ENCODE peak calls at places on chromosomes 7 and 10, in five cellular contexts. One of them, this sample, is unnamed. For H3K9me2, the result is how much of the 10 kb centered on the place peaks cover.

GRCh38 chr10:124003481-124004371 is 89.7 kb downstream of the CHST15 start:
- DNase-seq in OCI-LY7: no peak
- DNase-seq in GM23338: no peak
- DNase-seq in PC-3: no peak
- DNase-seq in GM23248: no peak
- DNase-seq in this sample: no peak

GRCh38 chr7:127021019-127021738 is 231.6 kb downstream of the GRM8 start:
- DNase-seq in OCI-LY7: no peak
- DNase-seq in GM23338: no peak
- DNase-seq in PC-3: no peak
- DNase-seq in GM23248: no peak
- DNase-seq in this sample: no peak

GRCh38 chr7:79951415-79951814 is 183.2 kb upstream of the GNAI1 start:
- DNase-seq in OCI-LY7: no peak
- DNase-seq in GM23338: no peak
- DNase-seq in PC-3: no peak
- DNase-seq in GM23248: no peak
- DNase-seq in this sample: no peak

GRCh38 chr7:39453743-39454355 is 112.4 kb upstream of the YAE1 start:
- DNase-seq in OCI-LY7: peak
- DNase-seq in GM23338: peak
- DNase-seq in PC-3: peak
- DNase-seq in GM23248: peak
- DNase-seq in this sample: peak

GRCh38 chr10:110241407-110241806 is 34.0 kb downstream of the MXI1 start:
- DNase-seq in OCI-LY7: no peak
- DNase-seq in GM23338: no peak
- DNase-seq in PC-3: no peak
- DNase-seq in GM23248: no peak
- DNase-seq in this sample: peak

GRCh38 chr10:32379950-32380547 is 33.1 kb upstream of the EPC1 start:
- DNase-seq in OCI-LY7: no peak
- DNase-seq in GM23338: no peak
- DNase-seq in PC-3: no peak
- DNase-seq in GM23248: no peak
- DNase-seq in this sample: no peak

GRCh38 chr7:95897557-95898183 is 125.3 kb downstream of the DYNC1I1 start:
- DNase-seq in OCI-LY7: peak
- DNase-seq in GM23338: no peak
- DNase-seq in PC-3: no peak
- DNase-seq in GM23248: no peak
- DNase-seq in this sample: no peak

GRCh38 chr7:47314728-47315601 is 266.9 kb downstream of the TNS3 start:
- DNase-seq in OCI-LY7: no peak
- DNase-seq in GM23338: no peak
- DNase-seq in PC-3: no peak
- DNase-seq in GM23248: peak
- DNase-seq in this sample: no peak

GRCh38 chr7:128940494-128941322 is 3.0 kb downstream of the IRF5 start:
- DNase-seq in OCI-LY7: peak
- DNase-seq in GM23338: no peak
- DNase-seq in PC-3: no peak
- DNase-seq in GM23248: no peak
- DNase-seq in this sample: peak

GRCh38 chr10:117461766-117462423 is 80.7 kb upstream of the EMX2 start:
- DNase-seq in OCI-LY7: no peak
- DNase-seq in GM23338: no peak
- DNase-seq in PC-3: peak
- DNase-seq in GM23248: peak
- DNase-seq in this sample: no peak

GRCh38 chr10:22849077-22849810 is 78.6 kb upstream of the ARMC3 start:
- DNase-seq in OCI-LY7: no peak
- DNase-seq in GM23338: no peak
- DNase-seq in PC-3: no peak
- DNase-seq in GM23248: peak
- DNase-seq in this sample: no peak

DNA sequence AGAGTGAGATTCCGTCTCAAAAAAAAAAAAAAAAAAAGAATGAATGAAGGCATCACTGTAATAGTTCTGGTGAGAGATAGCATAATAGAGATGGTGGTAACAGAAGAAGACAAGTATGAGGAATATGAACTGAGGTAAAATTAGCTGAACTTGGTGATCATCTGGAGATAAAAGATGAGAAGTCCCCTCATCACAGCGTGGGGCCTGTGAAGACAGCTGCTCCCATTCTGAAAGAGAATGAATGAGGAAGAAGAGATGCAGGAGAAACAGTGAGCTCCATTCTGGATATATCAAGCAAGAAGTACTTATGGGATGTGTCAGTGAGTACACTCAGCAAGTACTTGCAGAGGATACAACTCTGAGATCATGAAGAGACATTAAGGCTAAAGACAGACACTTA is 28.7 kb downstream of the ARMH3 start:
- DNase-seq in OCI-LY7: no peak
- DNase-seq in GM23338: no peak
- DNase-seq in PC-3: no peak
- DNase-seq in GM23248: no peak
- DNase-seq in this sample: no peak
- TF ChIP-seq EZH2phosphoT487 in OCI-LY7: no peak
- TF ChIP-seq EZH2phosphoT487 in GM23338: no peak
- TF ChIP-seq EZH2phosphoT487 in PC-3: no peak
- TF ChIP-seq EZH2phosphoT487 in GM23248: no peak
- TF ChIP-seq EZH2phosphoT487 in this sample: no peak

GRCh38 chr10:102188298-102188940 is 36.2 kb downstream of the NOLC1 start:
- DNase-seq in OCI-LY7: no peak
- DNase-seq in GM23338: no peak
- DNase-seq in PC-3: no peak
- DNase-seq in GM23248: no peak
- DNase-seq in this sample: peak
- H3K9me2 ChIP-seq in OCI-LY7: under half
- H3K9me2 ChIP-seq in GM23338: under half
- H3K9me2 ChIP-seq in PC-3: under half
- H3K9me2 ChIP-seq in GM23248: under half
- H3K9me2 ChIP-seq in this sample: under half

GRCh38 chr7:28480595-28480994 is 68.3 kb downstream of the CREB5 start:
- DNase-seq in OCI-LY7: no peak
- DNase-seq in GM23338: no peak
- DNase-seq in PC-3: no peak
- DNase-seq in GM23248: no peak
- DNase-seq in this sample: no peak
- H2AFZ ChIP-seq in OCI-LY7: peak
- H2AFZ ChIP-seq in GM23338: peak
- H2AFZ ChIP-seq in PC-3: no peak
- H2AFZ ChIP-seq in GM23248: no peak
- H2AFZ ChIP-seq in this sample: no peak

GRCh38 chr7:102908676-102909075 is 4.1 kb upstream of the LRRC17 start:
- DNase-seq in OCI-LY7: no peak
- DNase-seq in GM23338: no peak
- DNase-seq in PC-3: no peak
- DNase-seq in GM23248: no peak
- DNase-seq in this sample: no peak
- TF ChIP-seq EZH2phosphoT487 in OCI-LY7: no peak
- TF ChIP-seq EZH2phosphoT487 in GM23338: no peak
- TF ChIP-seq EZH2phosphoT487 in PC-3: no peak
- TF ChIP-seq EZH2phosphoT487 in GM23248: no peak
- TF ChIP-seq EZH2phosphoT487 in this sample: no peak

DNA sequence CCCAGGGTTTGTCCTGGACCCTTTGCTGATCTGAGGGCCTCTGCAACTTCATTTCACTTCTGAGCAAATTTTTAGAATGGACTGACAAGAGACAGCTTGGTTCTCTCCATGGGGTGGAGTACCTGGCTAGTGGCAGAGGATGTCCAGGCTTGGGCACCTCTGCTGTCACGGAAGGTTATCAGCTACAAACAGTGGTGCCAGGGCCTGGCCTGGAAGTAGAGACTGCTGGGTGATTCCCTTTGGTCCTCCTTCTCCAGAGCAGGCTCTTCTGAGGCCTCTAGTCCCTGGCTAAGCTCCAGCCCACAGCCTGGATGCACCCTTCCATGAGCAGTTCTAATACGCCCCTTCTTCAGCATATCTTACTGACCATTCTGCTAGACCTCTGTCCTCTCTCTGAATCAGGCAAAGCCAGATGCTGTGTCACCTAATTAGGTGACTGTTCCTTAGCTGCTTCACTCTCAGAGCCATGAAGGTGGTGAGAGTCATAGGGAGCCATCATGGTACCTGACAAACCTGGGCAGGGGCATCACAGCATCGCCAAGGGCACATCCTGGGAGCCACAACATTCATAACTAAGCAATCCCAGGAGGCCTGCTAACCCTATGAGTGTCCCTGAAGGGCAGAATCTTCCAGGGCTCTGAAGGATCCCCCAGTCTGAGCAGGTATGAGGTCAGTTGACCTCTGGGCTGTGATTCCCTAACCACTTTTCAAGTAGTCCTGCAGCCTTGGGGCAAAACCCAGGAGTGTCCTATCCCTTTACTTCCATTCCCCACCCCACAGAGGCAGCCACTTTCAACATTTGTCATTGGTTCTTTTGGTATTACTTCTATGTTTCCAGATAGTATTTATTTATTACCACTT is 4.0 kb downstream of the ARHGAP22 start:
- DNase-seq in OCI-LY7: no peak
- DNase-seq in GM23338: no peak
- DNase-seq in PC-3: no peak
- DNase-seq in GM23248: no peak
- DNase-seq in this sample: no peak
- H3K9me2 ChIP-seq in OCI-LY7: under half
- H3K9me2 ChIP-seq in GM23338: under half
- H3K9me2 ChIP-seq in PC-3: under half
- H3K9me2 ChIP-seq in GM23248: under half
- H3K9me2 ChIP-seq in this sample: under half

DNA sequence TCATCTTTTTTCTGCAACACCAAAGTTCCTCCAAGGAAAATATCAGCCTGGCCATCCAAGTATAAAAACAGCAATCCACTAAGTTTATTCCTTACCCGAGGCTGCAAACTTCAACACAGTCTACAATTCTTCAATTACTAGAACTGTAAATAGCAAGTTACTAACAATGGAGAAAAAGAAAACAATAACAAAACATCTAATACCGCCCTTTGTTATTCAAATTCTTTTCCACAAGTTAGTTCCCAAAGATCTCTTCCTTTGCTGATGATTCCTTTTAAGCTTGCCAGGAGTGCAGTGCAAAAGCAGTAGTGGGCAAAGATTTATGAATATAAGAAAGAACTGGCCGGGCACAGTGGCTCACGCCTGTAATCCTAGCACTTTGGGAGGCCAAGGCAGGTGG is 86.2 kb downstream of the CUL2 start:
- DNase-seq in OCI-LY7: no peak
- DNase-seq in GM23338: peak
- DNase-seq in PC-3: no peak
- DNase-seq in GM23248: no peak
- DNase-seq in this sample: no peak
- H2AFZ ChIP-seq in OCI-LY7: no peak
- H2AFZ ChIP-seq in GM23338: no peak
- H2AFZ ChIP-seq in PC-3: no peak
- H2AFZ ChIP-seq in GM23248: no peak
- H2AFZ ChIP-seq in this sample: no peak

DNA sequence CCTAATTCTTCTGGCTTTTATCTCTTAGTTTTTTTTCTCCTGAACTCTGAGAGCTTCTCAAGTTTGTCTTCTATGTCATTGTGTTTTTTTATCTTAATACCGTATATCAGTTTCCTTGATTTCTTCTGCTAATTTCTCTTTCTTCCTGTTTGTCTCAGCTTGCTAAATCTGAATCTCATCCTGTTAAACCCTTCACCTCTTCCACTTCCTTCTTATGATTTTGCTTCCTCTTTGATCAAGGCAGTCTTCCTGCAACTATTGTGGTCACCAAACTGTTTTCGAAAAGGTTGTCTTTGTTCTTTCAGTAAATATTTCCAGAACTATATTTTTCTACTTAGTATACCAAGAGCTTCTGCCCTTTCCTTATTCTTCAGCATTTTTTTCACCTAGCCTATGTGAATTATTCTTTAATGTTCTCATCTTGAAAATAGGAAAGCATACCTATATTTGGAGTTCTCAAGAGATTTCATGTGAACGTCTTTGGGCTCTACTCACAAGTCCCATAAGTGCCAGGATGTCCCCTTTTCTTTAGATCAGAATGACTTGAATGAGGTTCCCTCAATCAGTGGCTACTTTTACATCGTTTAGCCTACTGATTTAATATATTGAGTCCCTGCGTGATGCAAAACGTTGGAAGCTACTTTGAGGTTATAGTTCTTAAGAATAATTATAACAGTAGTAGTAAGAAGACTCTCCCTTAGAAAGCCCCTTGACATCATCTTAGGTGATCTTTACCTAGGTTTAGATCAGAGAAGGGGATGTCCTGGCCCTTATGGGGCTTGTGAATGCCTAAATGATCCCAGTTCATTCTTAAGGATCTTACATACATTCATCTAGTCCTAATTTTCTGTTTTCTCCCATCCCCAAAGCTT is 415.4 kb upstream of the AUTS2 start:
- DNase-seq in OCI-LY7: peak
- DNase-seq in GM23338: no peak
- DNase-seq in PC-3: no peak
- DNase-seq in GM23248: no peak
- DNase-seq in this sample: no peak
- TF ChIP-seq EZH2phosphoT487 in OCI-LY7: no peak
- TF ChIP-seq EZH2phosphoT487 in GM23338: no peak
- TF ChIP-seq EZH2phosphoT487 in PC-3: no peak
- TF ChIP-seq EZH2phosphoT487 in GM23248: no peak
- TF ChIP-seq EZH2phosphoT487 in this sample: no peak

GRCh38 chr10:12638781-12639180 is 289.4 kb downstream of the CAMK1D start:
- DNase-seq in OCI-LY7: no peak
- DNase-seq in GM23338: peak
- DNase-seq in PC-3: no peak
- DNase-seq in GM23248: no peak
- DNase-seq in this sample: no peak
- H3K9me2 ChIP-seq in OCI-LY7: under half
- H3K9me2 ChIP-seq in GM23338: under half
- H3K9me2 ChIP-seq in PC-3: under half
- H3K9me2 ChIP-seq in GM23248: under half
- H3K9me2 ChIP-seq in this sample: under half

GRCh38 chr7:28988818-28989595 is 30.9 kb upstream of the TRIL start:
- DNase-seq in OCI-LY7: no peak
- DNase-seq in GM23338: no peak
- DNase-seq in PC-3: peak
- DNase-seq in GM23248: peak
- DNase-seq in this sample: no peak
- H2AFZ ChIP-seq in OCI-LY7: no peak
- H2AFZ ChIP-seq in GM23338: no peak
- H2AFZ ChIP-seq in PC-3: no peak
- H2AFZ ChIP-seq in GM23248: peak
- H2AFZ ChIP-seq in this sample: no peak

DNA sequence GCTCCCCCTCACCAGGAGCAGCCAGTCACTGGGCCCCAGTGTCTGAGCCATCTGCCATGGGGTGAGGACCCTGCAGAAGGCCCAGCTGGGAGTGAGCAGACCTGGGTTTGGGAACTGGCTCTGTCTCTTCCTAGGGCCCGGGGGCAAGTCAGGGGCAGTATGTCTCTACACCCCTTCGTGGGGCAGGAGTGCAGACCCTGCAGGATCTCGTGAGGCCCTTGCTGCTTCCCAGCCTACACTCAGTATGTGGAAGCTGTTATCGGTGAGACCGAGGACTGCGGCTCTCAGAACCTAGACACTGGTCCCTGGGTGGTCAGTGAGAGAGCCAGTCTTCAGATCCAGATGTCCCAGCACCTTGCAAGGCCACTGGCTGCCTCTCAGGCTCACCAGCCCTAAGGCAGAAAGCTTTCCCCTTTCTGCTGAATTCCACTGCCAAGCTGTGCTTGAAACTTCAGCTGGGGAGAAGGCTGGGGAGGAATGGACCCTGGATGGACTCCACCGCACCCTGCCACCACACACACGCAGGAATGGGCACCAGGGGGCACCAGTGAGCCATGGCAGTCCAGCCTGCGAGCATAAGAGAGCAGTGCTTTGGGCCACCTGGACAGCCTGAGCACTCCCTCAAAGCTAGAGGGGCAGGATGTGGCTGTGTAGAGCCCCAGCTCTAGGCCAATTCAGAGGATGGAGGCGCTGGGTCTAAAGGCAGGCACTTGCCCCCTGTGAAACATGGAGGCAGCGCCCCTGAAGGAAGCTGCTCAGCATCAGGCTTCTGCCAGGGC is 21.4 kb downstream of the TMEM72 start:
- DNase-seq in OCI-LY7: peak
- DNase-seq in GM23338: peak
- DNase-seq in PC-3: peak
- DNase-seq in GM23248: peak
- DNase-seq in this sample: peak
- TF ChIP-seq EZH2phosphoT487 in OCI-LY7: no peak
- TF ChIP-seq EZH2phosphoT487 in GM23338: no peak
- TF ChIP-seq EZH2phosphoT487 in PC-3: no peak
- TF ChIP-seq EZH2phosphoT487 in GM23248: no peak
- TF ChIP-seq EZH2phosphoT487 in this sample: no peak